ENCODE peak calls at places on chromosome 18, in five cellular contexts. R is cardiac muscle cell, P is left ventricle myocardium inferior, C is heart right ventricle, W is ovary. B is an unnamed sample.

GRCh38 chr18:62396381-62396780 is 71.3 kb downstream of the TNFRSF11A start:
- DNase-seq in R (no peak), C (no peak), P (no peak), W (no peak), B (no peak)

GRCh38 chr18:2657788-2658458 is 2.4 kb downstream of the SMCHD1 start:
- DNase-seq in P (no peak), R (no peak), C (no peak), W (no peak), B (peak)

GRCh38 chr18:76764296-76764901 is 58.0 kb upstream of the ZNF236 start:
- DNase-seq in C (no peak), P (no peak), W (no peak), R (no peak), B (no peak)

GRCh38 chr18:57832730-57833129 is 29.6 kb upstream of the ATP8B1 start:
- DNase-seq in W (no peak), C (no peak), R (no peak), P (no peak), B (no peak)

GRCh38 chr18:68150976-68151375 is 563.9 kb downstream of the TMX3 start:
- DNase-seq in C (no peak), P (no peak), R (no peak), W (no peak), B (no peak)

GRCh38 chr18:59509477-59510173 is 150.6 kb upstream of the LMAN1 start:
- DNase-seq in C (no peak), P (peak), W (peak), R (no peak), B (no peak)

GRCh38 chr18:59988098-59988706 is 88.4 kb downstream of the PMAIP1 start:
- DNase-seq in P (no peak), R (peak), C (no peak), W (peak), B (peak)

GRCh38 chr18:77271720-77272481 is 22.3 kb downstream of the GALR1 start:
- DNase-seq in R (no peak), C (no peak), W (no peak), P (no peak), B (peak)

GRCh38 chr18:50509012-50509411 is 50.9 kb upstream of the MAPK4 start:
- DNase-seq in R (no peak), W (no peak), P (no peak), C (no peak), B (no peak)

GRCh38 chr18:62976227-62976626 is 260.9 kb downstream of the PHLPP1 start:
- DNase-seq in C (no peak), P (no peak), R (no peak), W (no peak), B (no peak)

GRCh38 chr18:76982038-76982437 is 150.5 kb downstream of the MBP start:
- DNase-seq in R (no peak), P (no peak), C (no peak), W (no peak), B (no peak)

GRCh38 chr18:62942578-62942977 is 227.2 kb downstream of the PHLPP1 start:
- DNase-seq in R (no peak), C (no peak), P (no peak), W (no peak), B (no peak)

GRCh38 chr18:11323359-11323819 is 174.0 kb upstream of the PIEZO2 start:
- DNase-seq in P (no peak), C (no peak), R (no peak), W (no peak), B (peak)

GRCh38 chr18:62324355-62324828 is 718 bp upstream of the TNFRSF11A start:
- DNase-seq in W (no peak), P (no peak), R (no peak), C (no peak), B (no peak)

GRCh38 chr18:44651453-44651852 is 29.2 kb upstream of the SETBP1 start:
- DNase-seq in W (no peak), R (no peak), C (no peak), P (no peak), B (peak)

GRCh38 chr18:50849448-50849847 is 29.5 kb upstream of the ME2 start:
- DNase-seq in P (no peak), R (no peak), C (no peak), W (no peak), B (peak)

GRCh38 chr18:67926929-67927864 is 410.7 kb upstream of the DSEL start:
- DNase-seq in R (no peak), C (no peak), W (no peak), P (no peak), B (peak)

GRCh38 chr18:49304746-49305145 is 155.7 kb downstream of the DYM start:
- DNase-seq in P (no peak), W (no peak), C (no peak), R (no peak), B (no peak)

GRCh38 chr18:12013186-12013916 is 32.0 kb downstream of the IMPA2 start:
- DNase-seq in P (no peak), R (no peak), W (no peak), C (no peak), B (peak)

GRCh38 chr18:80231616-80232015 is 15.7 kb downstream of the PARD6G start:
- DNase-seq in W (no peak), C (no peak), P (no peak), R (no peak), B (no peak)

GRCh38 chr18:6486313-6486712 is 71.6 kb upstream of the L3MBTL4 start:
- DNase-seq in R (no peak), W (no peak), P (no peak), C (no peak), B (no peak)

GRCh38 chr18:6478111-6478510 is 63.4 kb upstream of the L3MBTL4 start:
- DNase-seq in P (no peak), W (no peak), R (no peak), C (peak), B (no peak)

GRCh38 chr18:6479699-6480098 is 65.0 kb upstream of the L3MBTL4 start:
- DNase-seq in C (no peak), R (no peak), W (no peak), P (no peak), B (no peak)

GRCh38 chr18:6484659-6485058 is 69.9 kb upstream of the L3MBTL4 start:
- DNase-seq in W (no peak), R (no peak), C (no peak), P (no peak), B (no peak)

DNA sequence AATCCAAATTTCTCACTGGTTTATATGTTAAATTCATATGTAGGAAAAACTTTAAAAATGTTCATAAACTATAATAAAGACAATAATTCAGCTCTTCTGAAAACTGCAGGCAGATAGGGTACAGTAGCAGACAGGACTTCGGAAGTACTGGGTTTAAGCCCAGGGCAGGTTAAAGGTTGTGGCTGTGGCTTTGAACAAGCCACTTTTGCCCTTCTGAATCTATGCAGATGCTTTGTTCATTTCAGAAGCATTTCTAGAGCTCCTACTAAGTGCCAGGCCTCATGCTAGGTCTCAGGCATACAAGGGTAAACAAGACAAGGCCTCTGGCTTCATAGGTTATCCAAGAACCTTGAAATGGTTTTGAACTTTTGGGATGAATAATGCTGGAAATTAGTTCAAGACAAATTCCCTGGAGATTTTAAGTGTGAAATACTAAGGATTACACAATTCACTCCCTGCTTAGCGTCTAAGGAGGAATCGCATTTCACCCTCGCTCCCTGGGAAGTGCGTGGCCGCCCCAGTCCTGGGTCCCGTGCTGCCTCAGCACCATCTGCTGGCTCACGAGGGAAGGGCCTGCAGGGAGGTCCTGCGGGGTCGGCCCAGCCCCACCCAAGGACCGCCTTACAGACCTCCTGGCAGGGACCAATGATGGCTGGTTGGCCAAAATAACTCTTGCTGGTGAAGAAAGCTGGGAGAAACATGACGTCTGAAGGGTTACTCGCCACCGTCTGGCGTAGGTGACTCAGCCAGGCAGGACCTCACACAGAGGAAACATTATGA is 67.7 kb upstream of the L3MBTL4 start:
- DNase-seq in W (peak), P (peak), R (peak), C (peak), B (peak)
- H3K27ac ChIP-seq in W (no peak), P (no peak), R (no peak), C (no peak), B (no peak)

DNA sequence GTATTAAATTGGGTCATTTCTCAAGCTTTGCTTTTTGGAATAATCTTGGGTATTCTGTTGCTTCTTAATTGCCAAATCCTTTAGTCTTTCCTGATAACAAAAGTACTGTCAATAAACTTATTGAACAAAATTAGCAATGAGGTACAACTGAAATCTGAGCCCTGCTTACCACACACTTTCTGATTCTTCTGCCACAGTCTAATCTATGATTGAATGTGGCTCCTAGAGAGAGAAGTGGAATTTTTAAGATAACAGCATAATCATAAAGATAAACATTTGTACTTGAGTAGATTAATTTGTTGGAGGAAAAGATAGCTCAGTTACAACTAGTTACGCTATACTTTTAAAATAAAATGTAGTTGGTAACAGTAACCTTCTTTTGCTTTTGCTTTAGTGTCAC is 354.8 kb downstream of the CELF4 start:
- DNase-seq in C (no peak), R (no peak), W (no peak), P (no peak), B (no peak)
- H3K27ac ChIP-seq in C (no peak), R (no peak), W (no peak), P (no peak), B (no peak)

DNA sequence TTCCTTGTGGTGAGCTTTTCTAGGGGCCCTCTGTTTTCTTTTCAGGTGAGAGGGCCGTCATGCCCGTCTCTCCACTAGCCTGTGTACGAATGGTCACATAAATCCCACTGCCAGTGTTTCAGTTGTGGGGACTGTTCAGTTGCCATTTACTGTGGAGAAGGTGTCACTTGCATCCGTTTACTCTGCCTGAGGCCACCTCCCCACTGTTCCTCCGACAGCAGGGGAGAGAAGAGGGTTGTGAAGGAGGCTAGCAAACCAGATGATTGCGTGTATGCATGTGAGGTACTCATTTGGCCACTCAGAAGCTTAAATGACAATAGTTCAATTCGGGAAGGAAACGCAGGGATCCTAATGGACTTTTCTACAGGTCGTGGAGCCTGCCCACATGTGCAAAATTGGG is 3.3 kb downstream of the MTCL1 start:
- DNase-seq in C (no peak), R (no peak), P (no peak), W (no peak), B (no peak)
- H3K27ac ChIP-seq in C (no peak), R (no peak), P (no peak), W (no peak), B (no peak)

GRCh38 chr18:8799593-8799992 is 94.2 kb downstream of the MTCL1 start:
- DNase-seq in W (no peak), P (no peak), C (no peak), R (no peak), B (no peak)
- H3K27ac ChIP-seq in W (no peak), P (no peak), C (no peak), R (no peak), B (peak)

GRCh38 chr18:9910709-9911108 is 3.1 kb upstream of the VAPA start:
- DNase-seq in P (no peak), W (no peak), C (no peak), R (no peak), B (no peak)
- H3K27ac ChIP-seq in P (no peak), W (no peak), C (no peak), R (no peak), B (no peak)

GRCh38 chr18:33517950-33518349 is 60.1 kb upstream of the ASXL3 start:
- DNase-seq in P (no peak), R (no peak), C (no peak), W (no peak), B (no peak)
- H3K27ac ChIP-seq in P (no peak), R (no peak), C (no peak), W (no peak), B (no peak)

GRCh38 chr18:31573047-31573446 is 18.6 kb upstream of the TTR start:
- DNase-seq in C (no peak), P (no peak), W (no peak), R (no peak), B (no peak)
- H3K27ac ChIP-seq in C (no peak), P (no peak), W (no peak), R (no peak), B (no peak)

DNA sequence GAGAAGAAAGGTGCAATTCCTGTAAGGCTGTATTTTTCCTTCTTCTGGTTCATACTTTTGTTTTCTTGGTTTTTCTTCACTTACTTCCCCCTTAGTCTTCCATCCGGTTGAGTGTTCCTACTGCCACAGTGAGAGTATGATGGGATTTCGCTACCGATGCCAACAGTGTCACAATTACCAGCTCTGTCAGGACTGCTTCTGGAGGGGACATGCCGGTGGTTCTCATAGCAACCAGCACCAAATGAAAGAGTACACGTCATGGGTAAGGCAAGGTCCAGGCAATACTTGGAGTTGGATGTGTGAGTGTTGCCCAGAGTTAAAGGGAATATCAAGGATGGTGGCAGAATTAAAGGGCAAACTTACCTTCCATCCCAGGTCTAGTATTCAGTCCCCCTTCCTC is 108.0 kb downstream of the DTNA start:
- DNase-seq in P (no peak), C (no peak), R (no peak), W (no peak), B (no peak)
- H3K27ac ChIP-seq in P (no peak), C (no peak), R (no peak), W (no peak), B (no peak)

GRCh38 chr18:46916551-46917107 is 678 bp downstream of the PIAS2 start:
- DNase-seq in C (peak), R (no peak), P (no peak), W (no peak), B (peak)

GRCh38 chr18:46920067-46920466 is 2.7 kb downstream of the KATNAL2 start:
- DNase-seq in W (no peak), P (no peak), C (no peak), R (no peak), B (no peak)

GRCh38 chr18:46917108-46917807 is at the start of the genes KATNAL2 and PIAS2:
- DNase-seq in R (peak), P (peak), C (peak), W (peak), B (peak)

GRCh38 chr18:46915800-46916550 is 1.3 kb downstream of the PIAS2 start:
- DNase-seq in R (no peak), W (no peak), C (no peak), P (no peak), B (no peak)

DNA sequence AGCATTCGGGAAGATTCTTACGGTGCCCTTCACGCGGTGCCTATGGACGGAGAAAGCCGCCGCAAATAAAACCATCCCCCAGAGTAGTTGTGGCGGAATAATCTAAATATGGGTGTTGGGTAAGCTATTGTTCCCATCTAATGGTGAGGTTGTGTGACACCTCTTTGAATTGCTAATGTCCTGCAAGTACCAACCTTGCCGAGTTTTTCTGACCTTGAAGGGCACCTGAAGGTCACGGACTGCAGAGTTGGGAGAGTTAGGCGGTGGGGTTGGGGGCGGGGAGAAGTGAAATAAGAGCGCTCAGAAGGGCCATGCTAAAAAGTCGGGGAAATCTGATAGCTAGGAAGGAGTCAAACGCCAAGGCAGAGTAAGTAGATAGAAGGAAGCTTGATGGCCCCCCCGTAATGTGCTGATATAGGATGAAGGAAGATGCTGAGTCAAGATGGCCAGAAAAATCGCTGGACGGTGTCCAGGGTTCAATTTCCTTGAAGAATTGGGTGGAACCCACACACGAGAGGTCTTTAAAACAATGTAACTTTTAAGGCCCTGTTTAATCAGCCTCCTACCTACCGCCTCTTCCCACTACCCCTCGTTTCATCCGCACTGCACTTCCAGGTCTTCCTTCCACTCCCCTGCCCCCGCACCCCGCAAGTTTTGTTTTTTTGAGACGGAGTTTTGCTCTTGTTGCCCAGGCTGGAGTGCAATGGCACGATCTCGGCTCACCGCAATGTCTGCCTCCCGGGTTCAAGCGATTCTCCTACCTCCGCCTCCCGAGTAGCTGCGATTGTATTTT is 602 bp downstream of the KATNAL2 start:
- DNase-seq in C (peak), W (peak), R (peak), P (peak), B (peak)
- H3K27ac ChIP-seq in C (peak), W (peak), R (peak), P (peak), B (peak)